ENCODE peak calls at places on chromosomes 1 and 21, in ten cellular contexts. W is CD8-positive, alpha-beta T cell; R is neural progenitor cell; M is NT2/D1; J is pancreas; S is Peyer's patch; Z is adipocyte; N is BJ; I is fibroblast of the aortic adventitia; L is astrocyte of the spinal cord. G is an unnamed sample.

GRCh38 chr1:151534662-151535278 is 5.3 kb upstream of the TUFT1 start:
- DNase-seq in Z (peak), N (no peak), S (peak), L (peak), I (peak), M (peak), J (peak), W (peak), R (peak), G (peak)

GRCh38 chr1:154622503-154623039 is 14.6 kb upstream of the ADAR start:
- DNase-seq in W (no peak), S (no peak), N (no peak), J (no peak), I (no peak), Z (no peak), R (no peak), L (no peak), M (no peak), G (no peak)

GRCh38 chr1:203461717-203462116 is 13.9 kb upstream of the PRELP start:
- DNase-seq in L (no peak), I (no peak), N (no peak), J (no peak), R (no peak), W (no peak), Z (no peak), M (no peak), S (no peak), G (no peak)

GRCh38 chr1:182304218-182305016 is 87.2 kb downstream of the GLUL start:
- DNase-seq in N (no peak), Z (no peak), M (no peak), R (no peak), I (no peak), J (no peak), W (no peak), L (no peak), S (no peak), G (no peak)

GRCh38 chr21:26966978-26967913 is at the start of gene ADAMTS5:
- DNase-seq in W (no peak), M (no peak), N (no peak), I (peak), Z (peak), L (peak), S (no peak), R (peak), J (no peak), G (no peak)

GRCh38 chr1:218585565-218586184 is 240.5 kb downstream of the TGFB2 start:
- DNase-seq in S (no peak), J (no peak), Z (peak), M (peak), R (peak), N (no peak), I (peak), W (no peak), L (peak), G (no peak)

GRCh38 chr1:119865607-119866006 is 30.7 kb downstream of the ADAM30 start:
- DNase-seq in W (no peak), M (no peak), Z (peak), S (no peak), L (no peak), I (no peak), R (no peak), N (peak), J (no peak), G (no peak)

GRCh38 chr1:162689745-162690671 is 57.7 kb downstream of the DDR2 start:
- DNase-seq in L (peak), M (no peak), S (no peak), Z (peak), N (peak), J (no peak), W (no peak), R (no peak), I (peak), G (no peak)

GRCh38 chr1:85888961-85889360 is 180.7 kb upstream of the ZNHIT6 start:
- DNase-seq in N (no peak), Z (peak), W (no peak), J (no peak), R (no peak), M (no peak), I (peak), S (no peak), L (no peak), G (no peak)

GRCh38 chr1:87647436-87648177 is 318.9 kb downstream of the LMO4 start:
- DNase-seq in J (no peak), R (no peak), N (no peak), I (no peak), L (no peak), W (no peak), S (no peak), Z (no peak), M (no peak), G (no peak)

GRCh38 chr1:91502882-91503184 is 2.2 kb downstream of the CDC7 start:
- DNase-seq in M (no peak), L (peak), W (no peak), N (no peak), Z (no peak), J (no peak), I (peak), S (no peak), R (peak), G (no peak)
- H3K4me3 ChIP-seq in M (no peak), L (no peak), W (no peak), N (no peak), Z (no peak), J (no peak), I (no peak), S (no peak), R (peak), G (no peak)

GRCh38 chr1:167330601-167331293 is 110.1 kb downstream of the POU2F1 start:
- DNase-seq in Z (no peak), L (no peak), W (no peak), I (no peak), R (no peak), S (no peak), M (no peak), N (no peak), J (no peak), G (no peak)
- H3K4me3 ChIP-seq in Z (no peak), L (no peak), W (no peak), I (no peak), R (no peak), S (no peak), M (no peak), N (no peak), J (no peak), G (no peak)

DNA sequence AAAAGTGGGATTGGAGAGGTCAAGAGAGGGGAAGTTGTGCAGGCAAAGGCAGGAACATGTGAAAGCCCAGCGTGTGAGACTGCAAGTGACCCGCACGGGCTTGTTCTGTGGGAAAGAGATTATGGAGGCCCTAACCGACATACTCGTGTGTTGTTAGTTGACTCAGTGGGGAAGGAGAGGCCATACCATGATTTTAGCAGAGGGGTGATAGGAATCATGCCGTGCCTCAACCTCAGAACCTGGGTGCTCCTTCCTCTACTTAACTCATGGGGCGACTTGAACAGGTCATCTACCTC is 19.3 kb downstream of the PGLYRP3 start:
- DNase-seq in M (no peak), W (no peak), R (no peak), N (no peak), I (no peak), S (no peak), Z (no peak), J (no peak), L (no peak), G (no peak)
- H3K4me3 ChIP-seq in M (no peak), W (no peak), R (no peak), N (no peak), I (no peak), S (no peak), Z (no peak), J (no peak), L (no peak), G (no peak)

GRCh38 chr1:156644146-156644545 is 2.2 kb downstream of the BCAN start:
- DNase-seq in R (no peak), I (no peak), W (no peak), M (no peak), S (no peak), Z (no peak), J (no peak), N (no peak), L (no peak), G (no peak)
- H3K4me3 ChIP-seq in R (no peak), I (no peak), W (no peak), M (no peak), S (no peak), Z (no peak), J (no peak), N (no peak), L (no peak), G (no peak)

GRCh38 chr1:89971600-89971999 is 23.3 kb upstream of the ZNF326 start:
- DNase-seq in L (no peak), J (no peak), R (no peak), I (no peak), N (no peak), S (no peak), M (no peak), Z (peak), W (no peak), G (no peak)
- H3K4me3 ChIP-seq in L (no peak), J (no peak), R (no peak), I (no peak), N (no peak), S (no peak), M (no peak), Z (no peak), W (no peak), G (no peak)